ENCODE peak calls at places on chromosomes 2 and 18, in ten cellular contexts. X is hepatocyte, P is HFF-Myc, W is astrocyte of the spinal cord, G is mammary epithelial cell, A is adrenal gland, F is GM06990, V is PC-9, Y is HL-60, M is dorsolateral prefrontal cortex. D is an unnamed sample.

GRCh38 chr18:13272411-13272810 is 53.9 kb downstream of the LDLRAD4 start:
- DNase-seq in F (no peak), G (no peak), X (no peak), V (no peak), M (no peak), Y (no peak), P (no peak), W (no peak), A (peak), D (no peak)

GRCh38 chr2:98519156-98519555 is 74.5 kb downstream of the INPP4A start:
- DNase-seq in G (no peak), A (peak), F (no peak), P (no peak), V (no peak), W (peak), Y (no peak), X (peak), M (no peak), D (no peak)

GRCh38 chr2:201886504-201886903 is 80.2 kb downstream of the CDK15 start:
- DNase-seq in M (no peak), X (no peak), G (peak), W (peak), P (peak), Y (no peak), A (no peak), V (no peak), F (no peak), D (peak)

GRCh38 chr2:82795446-82795845 is 1663.6 kb downstream of the SUCLG1 start:
- DNase-seq in G (peak), P (no peak), Y (no peak), M (no peak), X (no peak), F (no peak), V (no peak), W (peak), A (no peak), D (peak)

GRCh38 chr2:234981197-234982095 is 29.6 kb downstream of the SH3BP4 start:
- DNase-seq in G (peak), X (peak), W (peak), Y (no peak), P (peak), F (no peak), A (peak), M (no peak), V (peak), D (peak)

GRCh38 chr2:172323256-172323655 is 104.1 kb upstream of the ITGA6 start:
- DNase-seq in A (no peak), V (no peak), Y (no peak), W (no peak), P (no peak), F (no peak), G (peak), M (no peak), X (no peak), D (peak)

GRCh38 chr2:120448427-120448826 is 102.5 kb downstream of the INHBB start:
- DNase-seq in M (no peak), P (no peak), V (no peak), G (no peak), A (no peak), X (no peak), W (no peak), F (no peak), Y (no peak), D (no peak)

GRCh38 chr2:165373322-165374025 is 96.0 kb upstream of the CSRNP3 start:
- DNase-seq in V (no peak), A (no peak), W (no peak), M (no peak), P (no peak), Y (no peak), X (no peak), F (no peak), G (no peak), D (no peak)

GRCh38 chr2:222442665-222443064 is 18.3 kb downstream of the SGPP2 start:
- DNase-seq in G (no peak), X (no peak), P (no peak), V (no peak), A (no peak), W (no peak), F (no peak), Y (no peak), M (no peak), D (no peak)

GRCh38 chr2:164260506-164260905 is 360.8 kb downstream of the GRB14 start:
- DNase-seq in V (no peak), X (no peak), G (no peak), A (no peak), P (no peak), F (no peak), M (no peak), Y (no peak), W (no peak), D (no peak)

GRCh38 chr2:130826821-130827501 is 9.8 kb upstream of the ARHGEF4 start:
- DNase-seq in G (no peak), A (no peak), M (no peak), Y (no peak), F (no peak), X (no peak), P (no peak), V (no peak), W (no peak), D (no peak)

GRCh38 chr2:108492364-108492763 is 41.9 kb upstream of the LIMS1 start:
- DNase-seq in G (peak), W (peak), X (peak), A (peak), P (peak), Y (no peak), M (no peak), F (no peak), V (no peak), D (peak)

GRCh38 chr2:8452979-8453903 is 228.6 kb upstream of the ID2 start:
- DNase-seq in V (no peak), F (no peak), Y (no peak), A (peak), X (no peak), G (no peak), M (no peak), W (peak), P (no peak), D (no peak)
- TF ChIP-seq CTCF in V (no peak), F (no peak), Y (no peak), A (no peak), X (no peak), G (no peak), M (no peak), W (no peak), P (no peak), D (no peak)

GRCh38 chr18:31125878-31126277 is 23.7 kb upstream of the DSC2 start:
- DNase-seq in W (no peak), X (no peak), Y (no peak), V (no peak), G (no peak), M (no peak), P (no peak), F (no peak), A (no peak), D (no peak)
- TF ChIP-seq CTCF in W (no peak), X (no peak), Y (no peak), V (no peak), G (no peak), M (no peak), P (no peak), F (no peak), A (no peak), D (no peak)

GRCh38 chr2:135186054-135186453 is 134.0 kb downstream of the RAB3GAP1 start:
- DNase-seq in X (no peak), Y (no peak), P (no peak), F (no peak), V (no peak), A (no peak), G (no peak), W (peak), M (no peak), D (no peak)

GRCh38 chr2:135183822-135184221 is 131.7 kb downstream of the RAB3GAP1 start:
- DNase-seq in Y (no peak), A (no peak), W (no peak), P (no peak), G (no peak), M (no peak), X (no peak), V (no peak), F (no peak), D (no peak)

GRCh38 chr2:135182190-135182589 is 130.1 kb downstream of the RAB3GAP1 start:
- DNase-seq in Y (no peak), A (no peak), X (no peak), V (no peak), P (no peak), W (no peak), F (no peak), G (no peak), M (no peak), D (no peak)

DNA sequence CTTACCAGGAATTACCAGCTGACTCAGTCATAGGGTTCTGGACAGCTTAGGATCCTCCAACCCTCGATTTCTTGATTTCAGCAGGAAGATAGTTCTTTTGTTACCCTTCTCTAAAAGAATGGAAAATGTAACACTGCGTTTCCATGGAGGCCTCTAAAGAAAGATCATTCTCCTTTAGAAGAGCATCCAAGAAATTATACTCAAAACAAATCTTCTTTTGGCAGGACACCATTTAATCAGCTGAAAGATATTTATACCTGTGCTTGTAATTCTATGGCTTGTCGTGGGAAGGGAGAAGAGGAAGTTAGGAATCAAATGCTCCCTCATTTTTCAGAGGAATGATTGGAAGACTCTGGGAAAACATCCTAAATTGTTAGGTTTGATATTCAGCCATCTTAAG is 130.5 kb downstream of the RAB3GAP1 start:
- DNase-seq in G (no peak), Y (no peak), X (no peak), F (no peak), M (no peak), V (no peak), A (no peak), P (no peak), W (no peak), D (no peak)
- TF ChIP-seq CTCF in G (no peak), Y (no peak), X (no peak), F (no peak), M (no peak), V (no peak), A (no peak), P (no peak), W (no peak), D (no peak)

DNA sequence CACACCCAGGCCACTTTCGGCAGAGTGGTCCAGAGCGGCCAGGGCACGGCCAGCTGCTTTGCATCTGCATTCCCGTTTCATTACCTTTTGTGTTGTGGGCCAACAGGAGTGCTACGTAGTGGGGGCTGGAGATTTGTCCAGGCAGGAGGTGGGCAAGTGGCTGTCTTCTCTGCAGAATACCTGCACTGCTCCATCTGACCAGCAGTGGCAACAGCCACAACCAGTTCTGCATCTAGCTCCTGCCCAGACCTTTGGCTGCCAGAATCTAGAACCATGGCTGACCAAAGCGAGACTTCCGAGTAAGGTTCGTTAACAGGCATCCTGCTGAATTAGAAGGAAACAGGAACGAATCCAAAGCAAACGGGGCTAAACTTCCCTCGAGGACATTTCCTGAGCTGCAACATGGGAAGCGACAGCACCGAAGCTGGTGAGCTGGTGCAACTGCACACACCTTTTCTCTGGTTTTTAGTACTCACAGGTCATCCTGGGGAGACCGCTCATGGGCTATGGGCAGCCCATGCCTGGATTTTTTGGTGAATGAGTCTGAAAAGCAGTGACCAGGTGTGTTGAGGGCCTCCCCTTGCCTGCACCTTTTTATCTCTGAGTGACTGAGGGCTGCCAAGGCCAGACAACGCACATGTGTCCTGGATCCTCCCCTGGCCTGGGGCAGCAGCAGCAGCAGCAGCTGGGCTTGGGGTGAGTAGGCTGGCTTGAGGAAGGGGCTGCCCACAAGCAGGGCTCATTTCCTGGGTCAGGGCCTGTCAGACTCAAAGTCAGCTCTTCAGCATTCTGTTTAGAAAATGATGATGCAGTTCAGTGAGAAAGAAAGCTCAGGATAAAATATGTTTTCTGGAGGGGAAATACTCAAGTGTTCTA is 10.6 kb downstream of the GDF7 start:
- DNase-seq in P (no peak), M (no peak), X (no peak), A (no peak), W (no peak), V (no peak), Y (no peak), G (no peak), F (no peak), D (no peak)
- TF ChIP-seq CTCF in P (no peak), M (no peak), X (no peak), A (no peak), W (peak), V (no peak), Y (no peak), G (no peak), F (peak), D (peak)

D was measured in HFFc6.